ENCODE peak calls at places on chromosomes 1 and 21, in four cellular contexts. M is stomach; L is GM12865; N is naive thymus-derived CD4-positive, alpha-beta T cell. F is an unnamed sample.
A peak's percentile ranks its signal among the peaks of the same experiment; 100 is the strongest.

GRCh38 chr1:190043655-190044054 is 434.0 kb downstream of the BRINP3 start:
- DNase-seq in M (no peak), N (no peak), L (no peak), F (no peak)

GRCh38 chr21:15400905-15401304 is 328.9 kb upstream of the USP25 start:
- DNase-seq in N (no peak), L (no peak), M (no peak), F (no peak)

GRCh38 chr1:173392895-173393654 is 84.1 kb upstream of the PRDX6 start:
- DNase-seq in L (no peak), N (no peak), M (no peak), F (no peak)

GRCh38 chr1:221840511-221841243 is 98.8 kb upstream of the DUSP10 start:
- DNase-seq in N (no peak), L (peak; percentile 79), M (no peak), F (no peak)

GRCh38 chr1:8671313-8671917 is 146.0 kb downstream of the RERE start:
- DNase-seq in N (peak; percentile 21), M (no peak), L (peak; percentile 61), F (no peak)

GRCh38 chr1:48206371-48206770 is 16.1 kb upstream of the SLC5A9 start:
- DNase-seq in M (no peak), L (no peak), N (no peak), F (no peak)

GRCh38 chr1:10968411-10968826 is 44.0 kb upstream of the TARDBP start:
- DNase-seq in L (peak; percentile 80), M (no peak), N (no peak), F (no peak)

GRCh38 chr1:55039342-55040082 is at the start of gene PCSK9:
- DNase-seq in M (no peak), N (no peak), L (no peak), F (no peak)

GRCh38 chr1:51417496-51418383 is 87.4 kb upstream of the TTC39A start:
- DNase-seq in N (no peak), L (no peak), M (no peak), F (no peak)

GRCh38 chr1:195054217-195054687 is 1554.0 kb downstream of the KCNT2 start:
- DNase-seq in M (no peak), N (no peak), L (no peak), F (no peak)

DNA sequence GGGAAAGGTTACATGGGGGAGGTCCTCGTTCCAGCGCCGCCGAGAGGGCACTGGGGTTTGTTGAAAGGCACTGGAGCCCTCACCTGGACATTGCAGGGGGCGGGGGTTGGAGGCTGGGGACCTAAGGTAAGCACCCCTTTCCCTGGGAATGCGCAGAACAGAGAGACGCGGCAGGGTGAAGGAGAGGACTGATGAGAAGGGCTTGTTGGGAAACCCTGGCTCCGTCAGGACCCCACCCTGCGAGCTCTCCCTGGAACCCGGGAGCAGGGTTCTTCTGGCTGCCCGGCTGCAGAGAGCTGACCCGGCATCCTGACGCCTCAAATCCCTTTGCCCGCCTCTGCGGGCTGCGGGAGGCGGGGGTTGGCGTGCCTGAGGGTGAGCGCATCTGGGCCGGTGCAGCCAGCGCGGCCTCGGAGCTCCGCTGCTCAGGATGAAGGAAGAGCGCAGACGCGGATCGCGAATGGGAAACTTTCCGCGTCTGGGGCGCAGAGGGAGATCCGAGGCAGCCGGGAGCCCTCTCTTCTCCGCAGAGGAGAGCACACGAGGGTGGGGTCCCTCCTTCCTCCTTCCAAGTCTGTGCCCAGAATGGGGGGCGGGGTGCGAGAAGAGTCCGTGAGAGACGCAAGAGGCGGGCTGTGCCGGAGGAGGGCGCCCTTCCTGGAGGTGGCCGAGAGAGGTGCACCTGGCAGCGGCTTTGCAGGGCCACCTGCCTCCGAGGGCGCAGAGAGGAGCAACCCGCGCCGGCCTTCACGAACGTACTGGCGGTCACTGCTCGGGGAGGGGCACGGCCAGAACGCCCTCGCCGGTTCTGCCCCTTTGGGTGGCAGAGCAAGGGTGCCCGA is 2.4 kb downstream of the IGSF21 start:
- DNase-seq in N (no peak), L (no peak), M (peak; percentile 36), F (peak; percentile 40)
- H3K4me3 ChIP-seq in N (no peak overlapping the region), L (no peak overlapping the region), M (peak overlapping the region; percentile 7), F (peak overlapping the region; percentile 48)

GRCh38 chr1:24911651-24912144 is 18.4 kb downstream of the RUNX3 start:
- DNase-seq in N (no peak), M (no peak), L (no peak), F (no peak)

GRCh38 chr1:24910210-24910609 is 19.9 kb downstream of the RUNX3 start:
- DNase-seq in M (no peak), L (peak; percentile 3), N (no peak), F (no peak)

GRCh38 chr1:24909388-24909898 is 20.6 kb downstream of the RUNX3 start:
- DNase-seq in L (no peak), M (peak; percentile 61), N (no peak), F (no peak)

GRCh38 chr1:24912359-24913273 is 17.5 kb downstream of the RUNX3 start:
- DNase-seq in M (no peak), N (no peak), L (no peak), F (no peak)

DNA sequence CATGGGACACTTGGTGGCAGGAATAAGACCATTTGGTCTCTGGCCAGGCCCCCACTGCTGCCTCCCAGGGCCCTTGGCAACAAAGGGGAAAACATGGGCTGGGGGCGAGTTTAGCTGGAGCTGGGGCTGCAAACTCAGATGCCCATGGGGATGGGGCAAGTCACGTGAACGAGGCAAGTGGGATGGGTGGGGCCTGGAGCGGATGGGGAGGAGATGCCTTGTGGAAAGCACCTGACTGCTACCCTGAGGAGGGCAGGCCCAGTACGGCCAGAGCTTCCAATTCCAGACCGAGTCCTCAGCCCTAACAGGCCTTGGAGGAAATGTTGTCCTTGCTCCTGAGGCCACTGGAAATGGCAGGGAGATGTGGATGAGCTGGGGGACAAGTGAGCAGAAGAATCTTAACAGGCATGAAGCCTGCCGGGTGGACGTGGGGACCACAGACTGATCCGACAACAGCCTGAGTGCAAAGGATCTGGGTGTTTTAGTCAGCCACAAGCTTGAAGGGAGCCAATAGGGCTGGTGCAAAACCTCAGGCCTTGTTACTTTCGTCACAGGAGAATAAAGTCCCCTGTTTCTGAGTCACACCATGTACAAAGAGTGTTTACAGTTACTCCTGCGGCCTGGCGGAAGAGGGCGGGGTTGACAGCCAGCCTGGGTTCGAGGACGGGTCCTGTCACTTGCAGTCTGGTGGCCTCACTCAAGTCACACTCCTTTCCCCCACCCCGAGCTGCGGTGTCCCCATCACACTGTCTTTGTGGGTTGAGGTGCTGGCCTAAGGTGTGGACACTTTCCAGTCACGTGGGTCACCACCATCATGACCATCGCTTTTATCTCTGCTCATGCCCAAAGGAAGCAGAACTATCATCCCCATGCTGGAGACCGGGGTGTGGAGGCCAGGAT is 19.1 kb downstream of the RUNX3 start:
- DNase-seq in N (peak; percentile 35), M (peak; percentile 51), L (peak; percentile 14), F (no peak)
- H3K4me3 ChIP-seq in N (peak overlapping the region; percentile 28), M (no peak overlapping the region), L (no peak overlapping the region), F (no peak overlapping the region)

DNA sequence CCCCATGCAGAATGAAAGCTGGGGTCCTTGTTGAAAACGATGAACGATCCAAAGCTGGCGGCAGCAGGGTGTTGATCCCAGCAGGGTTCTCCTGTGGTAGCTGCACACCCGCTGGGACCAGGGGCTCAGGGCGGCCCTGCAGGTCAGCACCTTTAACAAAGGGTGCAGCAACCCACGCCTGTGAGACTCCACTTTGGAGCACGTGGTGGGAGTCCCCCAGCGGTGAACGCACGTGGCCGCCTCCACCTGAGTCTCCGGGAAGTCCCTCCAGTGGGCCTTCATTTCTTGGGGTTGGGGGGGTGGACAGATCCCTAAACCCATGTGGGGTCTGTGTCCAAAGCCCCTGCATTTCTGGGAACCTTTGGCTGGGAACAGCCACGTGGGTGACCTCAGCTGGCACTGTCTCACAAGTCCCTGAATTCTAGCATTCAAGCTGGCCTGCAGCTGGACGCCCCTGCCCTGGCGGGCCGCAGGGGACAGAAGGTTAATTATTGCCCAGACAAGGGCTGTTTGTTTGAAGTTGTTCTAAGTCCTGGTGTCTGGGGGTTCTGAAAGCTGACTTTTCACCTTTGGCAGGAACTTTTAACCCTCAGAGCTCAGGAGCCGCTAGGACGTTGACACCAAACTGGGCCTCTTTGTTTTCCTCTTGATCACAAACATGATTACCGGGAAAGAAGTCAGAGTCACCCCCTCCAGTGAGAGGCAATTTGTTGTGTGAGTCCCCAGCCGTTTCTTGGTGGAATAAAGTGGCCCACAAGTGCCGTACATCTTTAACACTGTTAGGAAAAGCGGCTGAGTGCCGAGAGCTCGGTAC is 64.5 kb downstream of the COL18A1 start:
- DNase-seq in N (no peak), M (no peak), L (no peak), F (no peak)
- H3K4me3 ChIP-seq in N (no peak overlapping the region), M (no peak overlapping the region), L (no peak overlapping the region), F (no peak overlapping the region)

DNA sequence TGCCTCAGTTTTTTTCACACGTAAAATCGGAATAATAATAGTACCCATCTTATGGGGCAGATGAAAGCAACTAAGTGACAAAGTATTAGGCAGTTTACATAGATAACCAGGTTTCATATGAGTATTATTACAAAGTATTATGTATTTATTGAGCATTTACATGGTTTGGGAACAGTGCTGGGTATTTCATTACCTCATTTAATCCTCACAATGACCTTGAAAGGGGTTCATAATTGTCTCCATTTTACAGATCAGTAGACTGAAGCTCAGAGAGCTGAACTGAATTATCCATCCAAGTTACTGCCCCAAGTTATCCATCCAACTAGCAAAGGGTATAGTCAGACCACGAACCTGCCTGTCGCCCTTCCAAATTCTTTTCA is 21.2 kb downstream of the TCEA3 start:
- DNase-seq in M (no peak), L (no peak), N (no peak), F (no peak)
- H3K4me3 ChIP-seq in M (no peak overlapping the region), L (no peak overlapping the region), N (no peak overlapping the region), F (no peak overlapping the region)

DNA sequence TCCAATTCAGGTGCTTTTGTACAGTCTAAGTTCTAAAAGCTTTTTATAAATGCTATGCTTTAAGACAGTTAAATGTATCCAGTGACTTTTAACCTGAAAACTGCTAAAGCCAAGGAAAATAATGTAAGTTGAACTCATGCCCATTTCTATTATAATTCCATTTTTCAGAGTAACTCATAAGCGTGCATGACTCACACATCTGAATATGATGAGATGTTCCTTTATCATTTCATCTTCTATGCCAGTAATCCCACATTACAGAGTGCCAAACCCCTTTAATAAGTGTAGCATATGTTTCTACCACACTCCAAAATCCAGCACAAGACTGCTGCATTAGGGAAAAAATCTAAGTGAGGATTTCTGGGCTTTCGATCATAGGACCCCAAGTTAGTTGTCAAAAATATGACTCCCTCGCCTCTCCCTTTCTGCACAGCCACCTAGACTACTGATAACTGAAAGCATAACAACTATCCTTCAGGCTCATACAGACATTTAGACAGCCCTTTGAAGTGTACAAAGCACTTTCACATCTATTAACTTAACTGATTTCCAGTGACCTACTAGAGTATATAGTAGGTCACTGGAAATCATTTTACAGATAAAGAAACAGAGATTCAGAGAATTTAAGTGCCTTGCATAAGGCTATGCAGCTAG is 45.3 kb downstream of the JAK1 start:
- DNase-seq in L (no peak), M (no peak), N (no peak), F (no peak)
- H3K4me3 ChIP-seq in L (no peak overlapping the region), M (no peak overlapping the region), N (no peak overlapping the region), F (no peak overlapping the region)

DNA sequence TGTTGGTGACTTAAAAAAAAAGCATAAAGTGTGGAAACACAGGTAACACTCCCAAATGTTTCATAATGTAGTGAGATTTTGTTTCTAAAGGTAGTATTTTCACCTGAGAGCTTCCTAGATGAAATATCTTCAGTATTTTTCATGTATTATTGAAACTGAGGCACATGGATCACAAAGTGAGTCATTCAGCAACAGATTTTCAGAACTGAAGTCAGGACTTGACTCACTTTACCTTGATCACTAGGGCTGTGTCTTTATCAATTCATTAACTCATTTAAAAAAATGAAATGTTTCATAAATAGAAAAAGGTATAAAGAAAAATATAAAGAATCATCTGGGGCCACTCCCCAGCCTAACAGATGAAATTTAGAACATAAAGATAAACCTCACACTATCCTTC is 66.5 kb upstream of the RCC1 start:
- DNase-seq in L (no peak), M (no peak), N (no peak), F (no peak)
- H3K4me3 ChIP-seq in L (no peak overlapping the region), M (no peak overlapping the region), N (no peak overlapping the region), F (no peak overlapping the region)

GRCh38 chr1:90902672-90903071 is 119.2 kb downstream of the ZNF644 start:
- DNase-seq in M (no peak), L (no peak), N (no peak), F (no peak)
- H3K4me3 ChIP-seq in M (no peak overlapping the region), L (no peak overlapping the region), N (no peak overlapping the region), F (no peak overlapping the region)

GRCh38 chr21:41642399-41642798 is 124.5 kb downstream of the RIPK4 start:
- DNase-seq in N (no peak), L (no peak), M (no peak), F (no peak)
- H3K4me3 ChIP-seq in N (no peak overlapping the region), L (no peak overlapping the region), M (no peak overlapping the region), F (no peak overlapping the region)

F was measured in Jurkat, Clone E6-1.